ENCODE peak calls at places on chromosomes 2 and 18, in five cellular contexts. C, A, H, W and K are unnamed samples.

GRCh38 chr2:84908948-84909713 is 3.7 kb downstream of the TMSB10 start:
- DNase-seq in C (peak), W (no peak), H (no peak), A (no peak), K (peak)

GRCh38 chr2:240431276-240431662 is 4.2 kb upstream of the GPC1 start:
- DNase-seq in W (no peak), H (no peak), A (no peak), C (no peak), K (no peak)

GRCh38 chr18:471701-472100 is 28.8 kb downstream of the COLEC12 start:
- DNase-seq in A (no peak), C (no peak), W (no peak), H (peak), K (no peak)

GRCh38 chr2:240507060-240507777 is 50.6 kb downstream of the ANKMY1 start:
- DNase-seq in W (no peak), A (no peak), C (no peak), H (no peak), K (no peak)

GRCh38 chr18:79577451-79578395 is 101.9 kb upstream of the CTDP1 start:
- DNase-seq in A (no peak), W (no peak), H (no peak), C (no peak), K (no peak)

GRCh38 chr2:43609304-43609883 is 13.6 kb upstream of the THADA start:
- DNase-seq in H (peak), A (peak), C (no peak), W (no peak), K (no peak)

GRCh38 chr18:58670561-58671121 is 624 bp upstream of the MALT1 start:
- DNase-seq in A (no peak), C (no peak), W (no peak), H (peak), K (no peak)

GRCh38 chr2:19710230-19710629 is 191.6 kb downstream of the TTC32 start:
- DNase-seq in A (no peak), W (no peak), H (no peak), C (no peak), K (no peak)

GRCh38 chr18:22166070-22166972 is 3.1 kb upstream of the GATA6 start:
- DNase-seq in C (no peak), H (no peak), A (no peak), W (no peak), K (no peak)

GRCh38 chr2:217451634-217452033 is 551.2 kb downstream of the TNS1 start:
- DNase-seq in W (no peak), H (peak), A (no peak), C (no peak), K (no peak)

GRCh38 chr2:21438949-21439348 is 315.2 kb downstream of the TDRD15 start:
- DNase-seq in H (peak), C (no peak), W (no peak), A (no peak), K (no peak)

GRCh38 chr2:219595250-219595649 is 2.4 kb upstream of the STK11IP start:
- DNase-seq in C (no peak), H (peak), W (no peak), A (no peak), K (no peak)

GRCh38 chr2:219344756-219345458 is 12.4 kb upstream of the RESP18 start:
- DNase-seq in W (no peak), A (no peak), H (no peak), C (no peak), K (no peak)

GRCh38 chr2:157894694-157895450 is 18.7 kb upstream of the ACVR1 start:
- DNase-seq in H (peak), W (no peak), A (no peak), C (no peak), K (no peak)

GRCh38 chr2:62014102-62014501 is 108.6 kb downstream of the COMMD1 start:
- DNase-seq in C (no peak), A (no peak), H (peak), W (no peak), K (no peak)

GRCh38 chr2:230060672-230061293 is 7.9 kb downstream of the SLC16A14 start:
- DNase-seq in H (peak), C (no peak), A (no peak), W (no peak), K (no peak)

GRCh38 chr2:155250800-155251199 is 552.3 kb downstream of the KCNJ3 start:
- DNase-seq in W (no peak), C (no peak), A (no peak), H (peak), K (no peak)

GRCh38 chr2:108847000-108847399 is 60.4 kb downstream of the CCDC138 start:
- DNase-seq in W (no peak), C (no peak), A (no peak), H (no peak), K (no peak)

GRCh38 chr2:38079111-38080052 is 3.4 kb upstream of the CYP1B1 start:
- DNase-seq in W (no peak), H (no peak), C (no peak), A (no peak), K (no peak)

GRCh38 chr2:27509326-27509725 is 12.7 kb downstream of the GCKR start:
- DNase-seq in H (peak), C (no peak), A (no peak), W (no peak), K (no peak)

GRCh38 chr2:195642677-195643063 is 14.4 kb upstream of the SLC39A10 start:
- DNase-seq in H (no peak), C (no peak), A (no peak), W (no peak), K (no peak)

GRCh38 chr2:21773168-21773567 is 649.4 kb downstream of the TDRD15 start:
- DNase-seq in W (no peak), C (no peak), H (no peak), A (no peak), K (no peak)

GRCh38 chr2:217887841-217888665 is 114.7 kb downstream of the TNS1 start:
- DNase-seq in W (no peak), C (no peak), A (no peak), H (peak), K (no peak)

GRCh38 chr2:43266692-43267091 is 40.3 kb upstream of the ZFP36L2 start:
- DNase-seq in C (no peak), H (no peak), W (no peak), A (no peak), K (no peak)

GRCh38 chr2:190267302-190267701 is 52.3 kb downstream of the HIBCH start:
- DNase-seq in C (no peak), H (peak), W (no peak), A (no peak), K (no peak)

GRCh38 chr18:50518787-50519520 is 40.9 kb upstream of the MAPK4 start:
- DNase-seq in W (no peak), C (no peak), A (no peak), H (peak), K (no peak)

GRCh38 chr2:230901006-230901405 is 24.0 kb downstream of the GPR55 start:
- DNase-seq in C (no peak), A (no peak), H (no peak), W (no peak), K (no peak)

GRCh38 chr18:55320399-55321255 is 267.4 kb downstream of the TCF4 start:
- DNase-seq in C (no peak), W (no peak), A (no peak), H (peak), K (no peak)

GRCh38 chr18:49768051-49768391 is 45.3 kb downstream of the ACAA2 start:
- DNase-seq in W (no peak), A (no peak), C (no peak), H (peak), K (no peak)

GRCh38 chr2:8515390-8515761 is 166.5 kb upstream of the ID2 start:
- DNase-seq in A (peak), W (peak), H (no peak), C (peak), K (no peak)

GRCh38 chr2:28395334-28396061 is 2.8 kb downstream of the FOSL2 start:
- DNase-seq in W (no peak), A (no peak), H (peak), C (no peak), K (no peak)